ENCODE peak calls at places on chromosomes 16 and 17, in seven cellular contexts. Q is GM12878, J is SK-N-SH, L is HCT116, P is K562, B is HepG2, Z is H1. A is an unnamed sample.

GRCh38 chr17:74076446-74076845 is 127.0 kb upstream of the RPL38 start:
- DNase-seq in J (no peak), B (no peak), Z (no peak), L (no peak), Q (no peak), P (no peak), A (no peak)

GRCh38 chr16:88132836-88133506 is 181.7 kb downstream of the BANP start:
- DNase-seq in Q (no peak), B (no peak), J (peak; percentile 79), Z (no peak), L (no peak), P (peak; percentile 22), A (no peak)

GRCh38 chr17:83185023-83186002 is 105.9 kb downstream of the METRNL start:
- DNase-seq in P (no peak), J (no peak), Q (no peak), L (no peak), Z (no peak), B (no peak), A (no peak)

GRCh38 chr17:17888821-17889220 is 52.0 kb upstream of the SREBF1 start:
- DNase-seq in J (peak; percentile 53), L (no peak), Z (no peak), Q (no peak), B (no peak), P (no peak), A (no peak)

GRCh38 chr16:81073560-81074330 is 3.3 kb downstream of the C16orf46 start:
- DNase-seq in Z (no peak), Q (no peak), P (no peak), B (no peak), L (no peak), J (no peak), A (no peak)

GRCh38 chr16:26475579-26475978 is 591.1 kb upstream of the C16orf82 start:
- DNase-seq in P (no peak), B (no peak), Q (no peak), J (no peak), L (no peak), Z (no peak), A (no peak)

GRCh38 chr16:80671281-80671849 is 130.6 kb downstream of the DYNLRB2 start:
- DNase-seq in L (no peak), P (no peak), Q (peak; percentile 12), Z (no peak), J (no peak), B (no peak), A (no peak)

GRCh38 chr16:2768403-2769089 is 8.5 kb downstream of the ELOB start:
- DNase-seq in P (peak; percentile 56), Z (no peak), J (no peak), Q (no peak), L (no peak), B (no peak), A (no peak)

GRCh38 chr17:78372811-78373210 is 5.6 kb upstream of the PGS1 start:
- DNase-seq in J (no peak), P (no peak), B (no peak), Q (no peak), L (no peak), Z (no peak), A (no peak)

GRCh38 chr17:81967533-81968395 is 6.8 kb upstream of the NOTUM start:
- DNase-seq in J (peak; percentile 97), L (peak; percentile 83), Z (peak; percentile 81), P (peak; percentile 82), Q (peak; percentile 40), B (peak; percentile 98), A (peak; percentile 73)

GRCh38 chr17:42797067-42798007 is 1.2 kb downstream of the COA3 start:
- DNase-seq in Z (no peak), B (peak; percentile 74), P (no peak), J (no peak), L (no peak), Q (no peak), A (no peak)

GRCh38 chr16:20806168-20807050 is at the start of the genes ERI2 and REXO5:
- DNase-seq in Z (peak; percentile 93), L (peak; percentile 91), P (peak; percentile 91), Q (peak; percentile 59), J (peak; percentile 94), B (peak; percentile 98), A (peak; percentile 98)

DNA sequence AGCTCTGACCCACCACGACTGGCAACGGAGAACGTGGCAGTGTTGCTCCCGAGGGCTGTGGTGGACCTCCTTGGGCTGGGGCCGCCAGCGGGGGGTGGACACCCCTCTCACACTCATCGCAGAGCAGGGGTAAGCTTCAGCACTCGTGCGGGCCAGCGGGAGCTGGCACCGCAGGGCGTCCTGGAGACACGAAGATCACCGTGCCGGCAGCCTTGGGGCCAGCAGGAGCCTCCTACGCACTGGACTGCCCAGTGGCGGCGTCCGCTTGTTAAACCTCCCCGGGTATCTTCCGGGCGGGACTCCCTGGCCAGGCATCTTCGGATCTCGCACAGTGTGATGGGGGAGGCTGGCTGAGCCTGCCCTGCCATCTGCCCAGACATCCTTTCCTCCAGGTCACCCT is 53.5 kb downstream of the ABR start:
- DNase-seq in Q (no peak), B (no peak), P (no peak), J (no peak), Z (no peak), L (no peak), A (no peak)
- TF ChIP-seq JUND in Q (no peak), B (no peak), P (no peak), J (no peak), Z (no peak), L (no peak), A (no peak)

GRCh38 chr17:41723801-41724475 is 10.5 kb downstream of the HAP1 start:
- DNase-seq in L (no peak), Z (no peak), J (no peak), B (no peak), Q (no peak), P (no peak), A (no peak)

GRCh38 chr17:41717408-41718286 is 5.5 kb downstream of the GAST start:
- DNase-seq in L (no peak), Q (no peak), J (no peak), Z (no peak), P (no peak), B (no peak), A (peak; percentile 60)

GRCh38 chr17:41718287-41718645 is 6.1 kb downstream of the GAST start:
- DNase-seq in L (no peak), B (no peak), P (no peak), Q (no peak), Z (no peak), J (no peak), A (no peak)
- TF ChIP-seq JUND in L (no peak), B (no peak), P (no peak), Q (no peak), Z (no peak), J (no peak), A (no peak)

GRCh38 chr16:57624044-57624688 is 4.3 kb upstream of the ADGRG1 start:
- DNase-seq in Z (no peak), J (no peak), B (peak; percentile 87), Q (no peak), P (no peak), L (no peak), A (no peak)

GRCh38 chr16:57623251-57624043 is 5.0 kb upstream of the ADGRG1 start:
- DNase-seq in P (peak; percentile 79), L (peak; percentile 55), B (peak; percentile 91), Z (peak; percentile 64), J (no peak), Q (no peak), A (no peak)

GRCh38 chr16:57621521-57622268 is 6.7 kb upstream of the ADGRG1 start:
- DNase-seq in Q (no peak), B (no peak), Z (no peak), P (no peak), L (no peak), J (no peak), A (peak; percentile 56)

GRCh38 chr16:57620316-57621231 is 7.9 kb upstream of the ADGRG1 start:
- DNase-seq in L (no peak), Z (no peak), Q (no peak), B (no peak), J (no peak), P (no peak), A (peak; percentile 93)

DNA sequence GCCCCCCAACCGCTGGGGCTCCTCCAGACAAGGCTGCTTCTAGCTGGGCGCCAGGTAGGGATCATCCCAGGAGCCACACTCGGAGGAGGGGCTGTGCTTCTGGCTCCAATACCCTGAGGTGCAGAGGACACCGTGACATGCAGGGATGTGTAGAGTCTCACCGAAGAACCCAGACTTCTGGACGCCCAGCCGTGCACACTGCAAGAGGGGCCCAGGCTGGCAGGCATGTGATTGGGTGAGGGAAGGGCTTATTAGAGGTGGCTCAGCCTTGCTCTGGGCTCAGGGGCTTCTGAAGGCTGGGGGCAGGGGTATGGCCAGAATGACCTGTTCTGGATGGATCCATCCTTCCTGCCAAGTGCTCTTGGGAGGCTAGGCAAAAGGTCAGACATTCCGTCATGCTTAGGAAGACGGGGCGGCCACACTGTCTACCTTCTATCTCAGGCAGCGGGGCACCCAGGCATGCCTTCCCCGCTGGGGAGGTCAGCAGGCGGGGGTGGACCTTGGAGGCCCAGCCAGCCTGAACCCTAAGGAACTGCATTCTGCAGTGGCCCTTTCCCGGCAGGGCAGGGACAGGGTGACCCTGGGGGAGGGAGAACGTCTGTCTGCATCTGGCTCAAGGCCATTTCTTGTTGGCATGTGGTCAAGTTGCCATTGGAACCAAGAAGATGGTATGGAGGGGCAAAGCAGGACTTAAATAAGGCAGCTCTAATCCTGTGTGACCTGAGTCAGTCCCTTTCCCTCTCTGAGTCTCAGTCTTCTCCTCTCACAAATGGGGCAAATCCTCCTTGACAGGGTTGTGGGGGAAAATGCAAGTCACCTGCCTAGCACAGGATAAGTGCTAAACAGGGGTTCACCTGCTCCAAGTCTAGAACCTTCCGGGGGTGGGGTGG is 5.8 kb upstream of the ADGRG1 start:
- DNase-seq in Z (no peak), L (no peak), B (peak; percentile 35), P (no peak), Q (no peak), J (no peak), A (peak; percentile 60)
- TF ChIP-seq JUND in Z (no peak), L (no peak), B (no peak), P (no peak), Q (no peak), J (no peak), A (no peak)

DNA sequence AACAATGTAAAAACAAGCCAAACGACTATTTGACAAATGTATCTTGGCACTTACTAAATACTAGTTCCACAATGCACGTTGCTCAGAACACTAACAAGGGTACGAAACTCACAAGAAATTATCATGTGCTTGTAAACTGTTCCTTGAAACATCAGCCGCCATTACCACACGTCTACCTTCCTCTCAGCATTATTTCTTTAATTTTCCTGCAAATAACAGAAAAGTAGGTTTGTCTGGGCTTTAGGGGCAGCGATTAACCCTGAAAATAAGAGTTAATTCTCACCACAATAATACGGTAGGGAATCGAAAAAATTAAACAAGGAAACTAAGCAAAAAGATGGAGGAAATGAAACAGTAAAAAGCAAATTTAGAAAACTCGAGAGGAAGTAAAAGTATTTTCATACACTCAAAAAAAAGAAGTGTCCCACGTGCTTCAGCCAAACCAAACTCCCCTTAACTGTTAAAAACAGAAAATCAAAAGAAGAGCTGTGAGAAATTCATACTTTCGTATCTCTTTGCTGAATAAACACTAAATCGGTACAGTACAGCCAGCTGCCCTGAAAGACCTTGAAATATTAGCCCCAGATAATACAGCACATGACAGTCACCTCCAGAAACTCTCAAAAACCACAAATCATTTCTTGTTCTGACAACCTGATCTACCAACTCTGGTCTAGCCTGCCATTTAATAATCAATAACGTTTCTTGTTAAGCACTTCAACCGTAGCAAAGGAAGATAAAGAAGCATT is 1.2 kb downstream of the ARHGAP17 start:
- DNase-seq in Z (no peak), B (no peak), L (no peak), P (no peak), Q (peak; percentile 80), J (no peak), A (no peak)
- TF ChIP-seq JUND in Z (no peak), B (no peak), L (no peak), P (no peak), Q (no peak), J (no peak), A (no peak)

A was measured in T47D.